ENCODE peak calls at places on chromosomes 16 and 17, in ten cellular contexts. I is Peyer's patch; D is stimulated activated CD4-positive, alpha-beta T cell treated with anti-CD3 and anti-CD28 coated beads, Interleukin-2, amount 100 ng/mL, for 48 hours; B is fibroblast of mammary gland; O is T-cell; U is fibroblast of pulmonary artery; Z is stimulated activated naive CD4-positive, alpha-beta T cell; Q is brain microvascular endothelial cell; A is NCI-H1092 treated with DMSO at 0.1 percent for 48 hours; V is NCI-H748 treated with DMSO at 0.1 percent for 48 hours. P is an unnamed sample.

GRCh38 chr16:49854227-49855203 is 1.4 kb downstream of the ZNF423 start:
- DNase-seq in U (peak), A (no peak), Z (no peak), I (no peak), O (no peak), Q (no peak), D (no peak), B (no peak), V (no peak), P (no peak)

GRCh38 chr17:61476476-61477203 is 24.4 kb downstream of the TBX4 start:
- DNase-seq in Q (no peak), D (no peak), Z (no peak), B (no peak), A (no peak), U (no peak), I (no peak), V (no peak), O (no peak), P (no peak)

GRCh38 chr17:72342582-72343527 is 222.0 kb downstream of the SOX9 start:
- DNase-seq in B (peak), I (no peak), Q (no peak), A (peak), Z (no peak), V (no peak), U (peak), O (no peak), D (no peak), P (no peak)

GRCh38 chr16:86029131-86029741 is 130.3 kb downstream of the IRF8 start:
- DNase-seq in A (no peak), B (peak), D (no peak), I (no peak), U (peak), O (no peak), V (no peak), Z (no peak), Q (peak), P (no peak)

GRCh38 chr16:35744716-35745115 is 2285.3 kb downstream of the TP53TG3F start:
- DNase-seq in U (no peak), Q (no peak), D (no peak), V (no peak), B (no peak), A (no peak), Z (no peak), I (no peak), O (no peak), P (no peak)

GRCh38 chr16:48965391-48965790 is 316.2 kb downstream of the CBLN1 start:
- DNase-seq in O (no peak), A (peak), D (no peak), V (peak), I (no peak), U (no peak), B (peak), Q (no peak), Z (no peak), P (no peak)

GRCh38 chr17:76382305-76382802 is 2.1 kb upstream of the SPHK1 start:
- DNase-seq in V (no peak), B (no peak), U (no peak), D (peak), O (no peak), Q (no peak), A (no peak), I (no peak), Z (no peak), P (no peak)

GRCh38 chr16:29290631-29291247 is 115.8 kb downstream of the NPIPB11 start:
- DNase-seq in Z (no peak), O (peak), B (peak), D (peak), V (no peak), Q (peak), A (no peak), U (peak), I (peak), P (peak)

GRCh38 chr17:15918661-15919259 is 26.2 kb upstream of the ADORA2B start:
- DNase-seq in A (no peak), B (no peak), Q (no peak), Z (no peak), V (no peak), U (no peak), D (no peak), O (no peak), I (no peak), P (no peak)

GRCh38 chr16:49194499-49195260 is 87.0 kb downstream of the CBLN1 start:
- DNase-seq in O (no peak), V (no peak), U (no peak), Z (no peak), D (no peak), I (no peak), Q (no peak), B (no peak), A (no peak), P (no peak)

GRCh38 chr16:1289480-1289872 is 20.0 kb upstream of the UBE2I start:
- DNase-seq in O (no peak), Q (no peak), D (no peak), B (no peak), I (no peak), A (no peak), V (no peak), U (no peak), Z (no peak), P (no peak)

GRCh38 chr17:39979865-39980401 is 674 bp upstream of the PSMD3 start:
- DNase-seq in B (peak), D (no peak), Q (peak), O (no peak), Z (no peak), I (peak), U (no peak), A (peak), V (peak), P (no peak)

GRCh38 chr17:57948555-57949420 is 6.4 kb downstream of the CUEDC1 start:
- DNase-seq in D (no peak), A (no peak), B (peak), I (no peak), V (no peak), Q (peak), O (no peak), U (peak), Z (no peak), P (peak)

P was measured in immature natural killer cell.